ENCODE peak calls at places on chromosomes 1 and 21, in four cellular contexts. J, D, K and W are unnamed samples.

GRCh38 chr1:27527857-27528700 is 38.1 kb upstream of the WASF2 start:
- DNase-seq in J (peak; percentile 73), D (peak; percentile 33), K (peak; percentile 83), W (no peak)

GRCh38 chr1:228807904-228808487 is 72.7 kb downstream of the RHOU start:
- DNase-seq in J (no peak), D (no peak), K (no peak), W (no peak)

GRCh38 chr21:43640437-43640836 is 18.9 kb downstream of the HSF2BP start:
- DNase-seq in J (no peak), D (no peak), K (no peak), W (no peak)

GRCh38 chr1:53431725-53432306 is 27.4 kb upstream of the DMRTB1 start:
- DNase-seq in J (no peak), D (no peak), K (no peak), W (no peak)

GRCh38 chr1:235503333-235504121 is 725 bp downstream of the B3GALNT2 start:
- DNase-seq in J (peak; percentile 42), D (peak; percentile 69), K (peak; percentile 77), W (peak; percentile 25)

GRCh38 chr21:44415073-44416025 is 40.0 kb upstream of the LRRC3 start:
- DNase-seq in J (no peak), D (no peak), K (no peak), W (no peak)

GRCh38 chr21:39009587-39010225 is 173.5 kb downstream of the PSMG1 start:
- DNase-seq in J (no peak), D (no peak), K (no peak), W (no peak)

GRCh38 chr1:22838965-22839364 is 128.3 kb downstream of the EPHB2 start:
- DNase-seq in J (no peak), D (no peak), K (no peak), W (no peak)

GRCh38 chr1:67850611-67851075 is 17.4 kb upstream of the GNG12 start:
- DNase-seq in J (no peak), D (no peak), K (peak; percentile 74), W (peak; percentile 86)

GRCh38 chr1:153631047-153632022 is 2.5 kb upstream of the CHTOP start:
- DNase-seq in J (no peak), D (no peak), K (no peak), W (no peak)

GRCh38 chr1:225539575-225539974 is 111.7 kb upstream of the LBR start:
- DNase-seq in J (no peak), D (no peak), K (no peak), W (no peak)

GRCh38 chr1:203197625-203198024 is 11.1 kb upstream of the CHI3L1 start:
- DNase-seq in J (no peak), D (no peak), K (no peak), W (no peak)

GRCh38 chr1:169585184-169585583 is 1.1 kb downstream of the F5 start:
- DNase-seq in J (no peak), D (no peak), K (no peak), W (no peak)

GRCh38 chr1:169586395-169587255 is at the start of gene F5:
- DNase-seq in J (peak; percentile 47), D (peak; percentile 80), K (peak; percentile 86), W (peak; percentile 90)

GRCh38 chr1:169584483-169585144 is 1.7 kb downstream of the F5 start:
- DNase-seq in J (no peak), D (no peak), K (no peak), W (no peak)

GRCh38 chr1:169588112-169588511 is 1.8 kb upstream of the F5 start:
- DNase-seq in J (no peak), D (no peak), K (no peak), W (no peak)

GRCh38 chr1:169586067-169586394 is 250 bp downstream of the F5 start:
- DNase-seq in J (no peak), D (no peak), K (no peak), W (no peak)
- TF ChIP-seq CTCF in J (no peak), D (no peak), K (no peak), W (no peak)

GRCh38 chr1:102178483-102178882 is 181.8 kb upstream of the OLFM3 start:
- DNase-seq in J (no peak), D (no peak), K (no peak), W (no peak)

GRCh38 chr1:102172200-102172599 is 175.5 kb upstream of the OLFM3 start:
- DNase-seq in J (no peak), D (no peak), K (no peak), W (no peak)

DNA sequence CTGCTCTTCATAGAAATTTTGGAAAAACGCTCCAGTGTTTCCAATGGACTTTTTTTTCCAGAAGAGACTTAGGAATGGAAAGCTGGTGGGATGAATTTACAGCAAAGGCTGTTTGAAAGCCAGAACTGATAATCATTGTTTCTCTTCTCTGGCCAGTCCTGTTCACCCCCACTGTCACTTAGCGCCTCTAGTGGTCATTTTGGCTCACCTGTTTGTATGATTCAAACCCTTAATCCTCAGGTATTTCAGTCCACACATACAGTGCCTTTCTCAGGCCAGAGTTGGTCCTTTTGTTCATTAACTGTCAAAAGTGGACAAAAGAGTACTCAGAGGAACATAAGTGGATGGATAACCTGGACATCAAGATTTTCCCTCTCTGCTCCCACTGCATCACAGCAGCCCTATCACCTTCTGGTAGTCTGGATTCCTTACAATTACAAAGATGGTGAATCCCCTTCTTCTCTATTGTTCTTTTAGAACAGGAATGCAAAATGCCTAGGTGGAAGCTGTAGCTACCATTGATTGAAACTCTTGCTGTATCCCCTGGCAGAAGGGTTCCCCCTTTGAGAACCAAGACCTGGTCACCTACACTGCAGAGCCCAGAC is 177.6 kb upstream of the OLFM3 start:
- DNase-seq in J (peak; percentile 3), D (peak; percentile 8), K (no peak), W (no peak)
- TF ChIP-seq CTCF in J (peak; percentile 75), D (peak; percentile 46), K (peak; percentile 26), W (no peak)

DNA sequence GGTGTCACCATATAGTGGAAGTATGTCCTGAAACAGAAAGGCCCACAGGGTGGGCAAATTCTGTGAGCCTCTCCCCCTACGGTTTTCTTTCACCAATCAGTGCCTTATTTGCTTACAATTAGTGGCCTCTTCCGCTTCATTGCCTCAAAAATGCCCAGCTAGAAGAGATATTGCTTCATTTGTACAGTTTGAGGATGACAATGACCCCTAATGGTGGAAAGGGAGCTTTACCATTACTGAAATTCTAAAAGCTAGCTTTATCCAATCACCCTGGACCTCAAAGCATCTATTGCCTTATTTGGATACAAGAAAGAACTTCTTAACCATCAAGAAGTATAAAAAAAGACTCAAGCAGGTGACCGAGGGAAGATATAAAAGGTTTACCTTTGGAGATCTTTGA is 49.6 kb downstream of the LRRC71 start:
- DNase-seq in J (no peak), D (no peak), K (no peak), W (no peak)
- TF ChIP-seq CTCF in J (peak; percentile 30), D (peak; percentile 32), K (no peak), W (no peak)

GRCh38 chr1:238380167-238380566 is 489.4 kb upstream of the ZP4 start:
- DNase-seq in J (no peak), D (no peak), K (no peak), W (no peak)

GRCh38 chr1:238377280-238377919 is 486.7 kb upstream of the ZP4 start:
- DNase-seq in J (no peak), D (no peak), K (no peak), W (no peak)
- TF ChIP-seq CTCF in J (no peak), D (no peak), K (no peak), W (no peak)

GRCh38 chr1:178818416-178818815 is 52.5 kb downstream of the ANGPTL1 start:
- DNase-seq in J (no peak), D (no peak), K (no peak), W (no peak)
- TF ChIP-seq CTCF in J (no peak), D (no peak), K (no peak), W (no peak)

GRCh38 chr21:30434033-30434631 is 4.1 kb downstream of the KRTAP13-4 start:
- DNase-seq in J (no peak), D (peak; percentile 61), K (no peak), W (no peak)
- TF ChIP-seq CTCF in J (peak; percentile 33), D (peak; percentile 71), K (peak; percentile 57), W (no peak)